ENCODE peak calls at places on chromosomes 13 and 19, in ten cellular contexts. W is mucosa of descending colon, K is cardiac muscle cell, V is IMR-90, Y is neural progenitor cell, G is thyroid gland, J is heart left ventricle, O is foreskin fibroblast, H is stomach, M is fibroblast of lung. R is an unnamed sample.

GRCh38 chr13:43573361-43573740 is 213.4 kb downstream of the ENOX1 start:
- DNase-seq in W (no peak), M (no peak), Y (no peak), G (no peak), K (peak), O (no peak), J (no peak), V (no peak), H (no peak), R (no peak)

GRCh38 chr19:46288896-46289588 is 7.8 kb upstream of the HIF3A start:
- DNase-seq in V (peak), M (peak), O (peak), W (no peak), K (peak), Y (no peak), J (peak), H (no peak), G (no peak), R (no peak)

GRCh38 chr19:45927565-45928261 is 13.1 kb upstream of the NANOS2 start:
- DNase-seq in W (peak), G (peak), J (peak), V (peak), K (peak), H (peak), Y (peak), O (peak), M (peak), R (peak)

GRCh38 chr13:77979721-77980377 is 61.2 kb upstream of the EDNRB start:
- DNase-seq in W (no peak), G (no peak), M (no peak), V (no peak), O (no peak), Y (no peak), K (peak), H (no peak), J (no peak), R (no peak)

GRCh38 chr19:11964496-11964857 is 363 bp upstream of the ZNF763 start:
- DNase-seq in K (no peak), O (no peak), J (no peak), Y (no peak), M (no peak), H (no peak), G (no peak), W (peak), V (no peak), R (no peak)

GRCh38 chr13:69204620-69205019 is 903.0 kb upstream of the ATXN8OS start:
- DNase-seq in H (no peak), O (no peak), K (no peak), Y (no peak), M (no peak), V (no peak), G (no peak), W (no peak), J (no peak), R (no peak)

GRCh38 chr13:21016487-21016886 is 44.9 kb downstream of the LATS2 start:
- DNase-seq in G (peak), Y (no peak), J (no peak), O (no peak), M (no peak), K (no peak), W (no peak), V (no peak), H (no peak), R (no peak)

GRCh38 chr13:37681295-37682032 is 82.9 kb upstream of the POSTN start:
- DNase-seq in V (peak), O (peak), M (peak), G (no peak), W (no peak), Y (no peak), H (no peak), K (peak), J (no peak), R (no peak)

GRCh38 chr19:6761053-6761676 is 6.1 kb downstream of the SH2D3A start:
- DNase-seq in J (no peak), Y (peak), V (no peak), H (no peak), G (no peak), K (no peak), M (peak), O (peak), W (no peak), R (no peak)

GRCh38 chr13:72763411-72763810 is 18.3 kb downstream of the DIS3 start:
- DNase-seq in M (no peak), W (no peak), H (no peak), K (peak), O (no peak), V (no peak), G (no peak), Y (no peak), J (no peak), R (no peak)

GRCh38 chr13:51339952-51340732 is 651 bp downstream of the SERPINE3 start:
- DNase-seq in M (no peak), K (no peak), O (peak), G (no peak), J (no peak), V (peak), W (no peak), Y (no peak), H (no peak), R (no peak)

GRCh38 chr13:33677215-33677614 is 140.7 kb upstream of the RFC3 start:
- DNase-seq in W (no peak), H (no peak), J (no peak), G (no peak), Y (no peak), K (no peak), M (no peak), O (no peak), V (no peak), R (no peak)

GRCh38 chr19:5131866-5132561 is 163.1 kb downstream of the KDM4B start:
- DNase-seq in M (no peak), H (no peak), Y (peak), V (no peak), W (no peak), O (no peak), K (no peak), J (no peak), G (peak), R (no peak)

GRCh38 chr19:30648321-30648720 is 276.1 kb downstream of the ZNF536 start:
- DNase-seq in O (peak), J (no peak), V (peak), W (no peak), H (no peak), Y (no peak), K (no peak), G (no peak), M (no peak), R (no peak)

GRCh38 chr19:1287622-1288527 is 2.2 kb downstream of the EFNA2 start:
- DNase-seq in H (no peak), G (no peak), J (no peak), K (no peak), Y (peak), M (no peak), W (no peak), V (no peak), O (no peak), R (no peak)

GRCh38 chr19:39834287-39834841 is 402 bp upstream of the DYRK1B start:
- DNase-seq in K (no peak), V (no peak), M (no peak), J (no peak), H (no peak), Y (no peak), O (no peak), W (no peak), G (no peak), R (no peak)

GRCh38 chr19:16074488-16075365 is 1.6 kb upstream of the TPM4 start:
- DNase-seq in M (no peak), V (no peak), H (no peak), G (no peak), J (peak), Y (no peak), K (no peak), W (no peak), O (no peak), R (no peak)

GRCh38 chr19:2039959-2040646 is 10.9 kb downstream of the MKNK2 start:
- DNase-seq in G (peak), K (no peak), W (peak), V (no peak), M (no peak), J (peak), H (no peak), O (no peak), Y (no peak), R (no peak)

GRCh38 chr19:17468302-17469091 is 1.8 kb upstream of the SLC27A1 start:
- DNase-seq in O (peak), M (no peak), Y (peak), W (no peak), V (no peak), K (peak), G (peak), J (peak), H (peak), R (peak)

GRCh38 chr13:77907653-77908341 is 10.8 kb downstream of the EDNRB start:
- DNase-seq in J (peak), H (no peak), G (peak), Y (no peak), V (no peak), W (no peak), M (no peak), O (no peak), K (peak), R (no peak)

GRCh38 chr19:1082165-1082927 is 12.8 kb downstream of the POLR2E start:
- DNase-seq in Y (peak), O (peak), V (no peak), M (no peak), J (no peak), K (no peak), W (peak), G (peak), H (peak), R (peak)

GRCh38 chr13:49386664-49387063 is 57.2 kb downstream of the CAB39L start:
- DNase-seq in H (no peak), K (no peak), V (no peak), J (no peak), G (no peak), Y (no peak), O (no peak), M (no peak), W (no peak), R (no peak)

GRCh38 chr13:94413545-94413944 is 65.9 kb downstream of the DCT start:
- DNase-seq in K (no peak), Y (no peak), V (no peak), W (no peak), G (no peak), J (no peak), M (no peak), O (no peak), H (no peak), R (no peak)

GRCh38 chr19:892243-892996 is 567 bp downstream of the MED16 start:
- DNase-seq in H (no peak), J (no peak), W (peak), K (no peak), O (peak), Y (peak), M (no peak), V (no peak), G (no peak), R (no peak)

GRCh38 chr19:3210347-3211017 is 14.0 kb upstream of the CELF5 start:
- DNase-seq in G (peak), Y (peak), H (peak), K (peak), W (no peak), M (peak), J (peak), V (no peak), O (peak), R (peak)

GRCh38 chr19:50896591-50897190 is 14.5 kb downstream of the KLK4 start:
- DNase-seq in W (no peak), Y (no peak), H (no peak), K (peak), M (peak), G (peak), O (peak), J (no peak), V (peak), R (no peak)

GRCh38 chr19:48654299-48655059 is 8.5 kb upstream of the CA11 start:
- DNase-seq in O (peak), V (no peak), H (no peak), W (peak), Y (no peak), K (no peak), J (no peak), M (peak), G (no peak), R (no peak)

GRCh38 chr19:3554254-3555083 is 2.9 kb downstream of the MFSD12 start:
- DNase-seq in H (no peak), Y (no peak), O (no peak), W (peak), G (no peak), K (no peak), V (no peak), J (no peak), M (no peak), R (no peak)

GRCh38 chr19:18939922-18940775 is 868 bp downstream of the HOMER3 start:
- DNase-seq in M (peak), V (peak), W (peak), O (peak), G (peak), H (peak), K (peak), Y (peak), J (peak), R (peak)

GRCh38 chr13:26656919-26657318 is 99.4 kb downstream of the WASF3 start:
- DNase-seq in W (no peak), M (peak), G (peak), H (no peak), K (peak), Y (peak), O (peak), V (peak), J (no peak), R (no peak)

GRCh38 chr19:56765107-56765506 is 75.4 kb downstream of the PEG3 start:
- DNase-seq in W (no peak), H (peak), J (peak), K (peak), G (peak), V (no peak), O (peak), Y (no peak), M (peak), R (peak)

GRCh38 chr19:13579388-13580060 is 73.2 kb upstream of the CACNA1A start:
- DNase-seq in M (no peak), V (peak), O (no peak), G (no peak), Y (no peak), K (peak), W (no peak), J (no peak), H (no peak), R (no peak)

GRCh38 chr13:25682221-25682620 is 310.4 kb downstream of the ATP8A2 start:
- DNase-seq in V (no peak), G (no peak), Y (no peak), H (no peak), O (no peak), W (no peak), J (no peak), K (no peak), M (no peak), R (no peak)

GRCh38 chr13:99350191-99350590 is 43.0 kb upstream of the GPR183 start:
- DNase-seq in K (no peak), O (no peak), V (no peak), Y (no peak), M (no peak), J (no peak), W (no peak), G (no peak), H (no peak), R (no peak)

GRCh38 chr13:45339867-45340266 is 1.1 kb downstream of the TPT1 start:
- DNase-seq in V (no peak), M (no peak), W (no peak), K (no peak), H (no peak), J (no peak), G (no peak), Y (no peak), O (no peak), R (no peak)

GRCh38 chr19:4909897-4910593 is 744 bp downstream of the UHRF1 start:
- DNase-seq in G (peak), J (peak), V (peak), O (peak), W (peak), H (peak), K (peak), M (peak), Y (peak), R (peak)

GRCh38 chr13:75724742-75725504 is 88.8 kb downstream of the LMO7 start:
- DNase-seq in J (no peak), W (no peak), G (no peak), V (no peak), O (no peak), K (no peak), H (no peak), Y (no peak), M (no peak), R (no peak)

GRCh38 chr13:75725784-75726183 is 89.7 kb downstream of the LMO7 start:
- DNase-seq in V (no peak), H (no peak), J (no peak), K (no peak), G (no peak), M (no peak), Y (no peak), W (no peak), O (no peak), R (no peak)

GRCh38 chr13:75717525-75717924 is 81.4 kb downstream of the LMO7 start:
- DNase-seq in J (no peak), V (no peak), H (no peak), Y (no peak), K (no peak), G (peak), W (no peak), M (no peak), O (no peak), R (no peak)

GRCh38 chr13:75723927-75724326 is 87.8 kb downstream of the LMO7 start:
- DNase-seq in O (no peak), Y (no peak), W (no peak), G (no peak), H (no peak), V (no peak), M (no peak), J (no peak), K (no peak), R (no peak)

DNA sequence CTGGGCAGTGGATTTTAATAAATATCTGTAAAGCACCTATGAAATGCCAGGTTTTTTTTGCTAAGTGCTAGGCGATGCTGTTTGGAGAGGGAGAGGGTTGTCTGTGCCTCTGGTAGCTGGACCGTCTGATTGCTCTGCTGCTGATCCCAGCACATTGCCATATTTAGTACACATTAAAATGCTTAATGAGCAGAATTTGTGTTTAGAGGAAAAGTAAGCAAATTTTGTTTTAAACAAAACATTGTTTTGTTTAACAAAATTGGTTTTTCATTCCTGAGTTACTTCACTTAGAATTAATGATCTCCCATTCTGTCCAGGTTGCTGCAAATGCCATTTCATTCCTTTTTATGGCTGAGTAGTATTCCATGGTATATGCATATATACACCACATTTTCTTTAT is 85.2 kb downstream of the LMO7 start:
- DNase-seq in K (no peak), G (no peak), O (no peak), Y (no peak), W (no peak), V (no peak), H (no peak), M (no peak), J (no peak), R (no peak)
- H3K4me3 ChIP-seq in K (no peak), G (no peak), O (no peak), Y (no peak), W (no peak), V (no peak), H (no peak), M (no peak), J (no peak), R (no peak)

DNA sequence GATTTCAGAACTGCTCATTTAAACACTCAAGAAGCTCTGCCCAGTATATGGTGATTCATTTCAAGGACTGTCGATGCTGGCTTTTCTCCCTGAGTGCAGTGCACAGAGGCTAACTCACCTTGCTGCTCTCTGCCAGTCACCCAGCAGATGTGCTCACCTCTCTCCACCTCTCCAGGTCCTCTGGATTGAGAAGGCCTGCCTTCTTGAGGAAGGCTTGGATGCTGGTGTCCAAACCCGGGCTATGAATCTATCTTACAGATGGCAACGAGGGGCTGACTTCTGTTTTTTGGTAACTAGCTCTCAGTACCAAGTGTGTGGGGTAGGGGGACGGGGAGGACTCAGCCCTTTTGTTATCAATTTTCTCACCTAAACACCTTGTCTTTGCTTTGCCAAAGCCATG is 47.6 kb downstream of the TEX29 start:
- DNase-seq in Y (no peak), W (no peak), H (no peak), J (no peak), V (no peak), G (no peak), O (no peak), K (no peak), M (no peak), R (no peak)
- TF ChIP-seq CTCF in Y (no peak), W (no peak), H (no peak), J (no peak), V (no peak), G (no peak), O (no peak), K (no peak), M (no peak), R (no peak)

DNA sequence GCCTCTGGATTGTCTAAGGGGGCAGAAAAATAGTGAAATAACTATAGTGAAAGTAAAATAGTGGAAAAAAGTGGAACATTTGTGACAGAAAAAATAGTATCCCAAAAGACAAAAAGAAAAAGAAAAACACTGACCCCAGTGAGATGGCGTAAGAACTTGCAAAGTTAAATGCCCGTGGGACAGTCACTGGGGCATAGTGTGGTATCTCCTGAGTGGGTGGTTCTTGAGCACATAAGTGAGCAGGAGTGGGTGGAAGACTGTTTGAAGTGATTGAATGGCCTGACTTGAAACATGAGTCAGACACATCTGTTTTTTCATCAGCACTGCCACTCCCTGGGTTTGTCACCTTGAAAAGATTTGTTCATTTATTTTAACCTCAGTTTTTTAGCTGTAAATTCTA is 2.5 kb downstream of the ZNF430 start:
- DNase-seq in K (peak), H (no peak), O (peak), V (peak), W (no peak), G (peak), Y (no peak), J (no peak), M (peak), R (no peak)
- H3K4me3 ChIP-seq in K (no peak), H (no peak), O (no peak), V (no peak), W (no peak), G (no peak), Y (no peak), J (no peak), M (peak), R (no peak)

GRCh38 chr13:53782400-53783030 is 753.9 kb downstream of the OLFM4 start:
- DNase-seq in K (peak), Y (peak), H (peak), G (peak), J (no peak), M (peak), W (no peak), O (peak), V (peak), R (peak)
- TF ChIP-seq CTCF in K (peak), Y (peak), H (no peak), G (peak), J (peak), M (peak), W (peak), O (peak), V (peak), R (peak)

R was measured in colonic mucosa.